ENCODE peak calls at places on chromosomes 7 and 10, in eight cellular contexts. Z, Q, H, L, O, X, D and W are unnamed samples.

GRCh38 chr10:86265236-86265876 is 101.2 kb downstream of the GRID1 start:
- DNase-seq in Z (no peak), Q (no peak), H (peak; percentile 24), L (no peak), O (no peak), X (no peak), D (no peak), W (no peak)

GRCh38 chr10:43683451-43684197 is 34.9 kb upstream of the ZNF32 start:
- DNase-seq in Z (no peak), Q (no peak), H (no peak), L (peak; percentile 37), O (no peak), X (no peak), D (peak; percentile 52), W (no peak)

GRCh38 chr10:121112618-121113384 is 261.6 kb downstream of the WDR11 start:
- DNase-seq in Z (no peak), Q (no peak), H (no peak), L (no peak), O (no peak), X (peak; percentile 40), D (no peak), W (no peak)

GRCh38 chr7:98227939-98228338 is 16.7 kb downstream of the BHLHA15 start:
- DNase-seq in Z (no peak), Q (no peak), H (no peak), L (no peak), O (no peak), X (no peak), D (no peak), W (no peak)

GRCh38 chr7:132255898-132256297 is 320.4 kb downstream of the PLXNA4 start:
- DNase-seq in Z (no peak), Q (no peak), H (no peak), L (peak; percentile 70), O (no peak), X (peak; percentile 61), D (no peak), W (no peak)

GRCh38 chr10:43225787-43226153 is 41.1 kb downstream of the RASGEF1A start:
- DNase-seq in Z (peak; percentile 11), Q (peak; percentile 10), H (no peak), L (no peak), O (no peak), X (peak; percentile 88), D (no peak), W (peak; percentile 45)

GRCh38 chr7:24851791-24852190 is 94.5 kb upstream of the GSDME start:
- DNase-seq in Z (no peak), Q (no peak), H (no peak), L (no peak), O (peak; percentile 10), X (no peak), D (peak; percentile 17), W (no peak)

GRCh38 chr7:6435486-6436384 is 12.0 kb downstream of the DAGLB start:
- DNase-seq in Z (peak; percentile 90), Q (peak; percentile 83), H (peak; percentile 87), L (peak; percentile 85), O (peak; percentile 95), X (peak; percentile 75), D (peak; percentile 86), W (peak; percentile 89)

GRCh38 chr7:44796034-44796503 is 412 bp upstream of the PPIA start:
- DNase-seq in Z (no peak), Q (no peak), H (no peak), L (peak; percentile 59), O (peak; percentile 64), X (peak; percentile 62), D (no peak), W (no peak)

GRCh38 chr10:71357792-71358265 is 38.8 kb downstream of the SLC29A3 start:
- DNase-seq in Z (no peak), Q (peak; percentile 82), H (no peak), L (peak; percentile 13), O (no peak), X (peak; percentile 29), D (no peak), W (no peak)

GRCh38 chr10:30701471-30702173 is 72.1 kb upstream of the LYZL2 start:
- DNase-seq in Z (peak; percentile 29), Q (peak; percentile 24), H (no peak), L (no peak), O (no peak), X (peak; percentile 12), D (peak; percentile 82), W (peak; percentile 79)

GRCh38 chr7:140478361-140479061 is 794 bp downstream of the MKRN1 start:
- DNase-seq in Z (peak; percentile 48), Q (peak; percentile 43), H (peak; percentile 71), L (peak; percentile 71), O (peak; percentile 39), X (peak; percentile 52), D (peak; percentile 54), W (no peak)

GRCh38 chr10:109726473-109726872 is 196.8 kb downstream of the XPNPEP1 start:
- DNase-seq in Z (no peak), Q (no peak), H (no peak), L (no peak), O (no peak), X (no peak), D (no peak), W (no peak)

GRCh38 chr10:62779487-62780248 is 24.9 kb upstream of the ADO start:
- DNase-seq in Z (peak; percentile 27), Q (no peak), H (no peak), L (no peak), O (no peak), X (peak; percentile 11), D (peak; percentile 46), W (peak; percentile 85)

GRCh38 chr10:109933984-109934565 is 10.8 kb upstream of the XPNPEP1 start:
- DNase-seq in Z (no peak), Q (no peak), H (no peak), L (no peak), O (no peak), X (no peak), D (peak; percentile 50), W (peak; percentile 32)

GRCh38 chr10:96880575-96880974 is 48.5 kb downstream of the LCOR start:
- DNase-seq in Z (no peak), Q (no peak), H (no peak), L (no peak), O (no peak), X (no peak), D (no peak), W (no peak)

GRCh38 chr10:112349521-112350085 is 24.3 kb upstream of the ACSL5 start:
- DNase-seq in Z (no peak), Q (no peak), H (no peak), L (no peak), O (no peak), X (no peak), D (no peak), W (no peak)

DNA sequence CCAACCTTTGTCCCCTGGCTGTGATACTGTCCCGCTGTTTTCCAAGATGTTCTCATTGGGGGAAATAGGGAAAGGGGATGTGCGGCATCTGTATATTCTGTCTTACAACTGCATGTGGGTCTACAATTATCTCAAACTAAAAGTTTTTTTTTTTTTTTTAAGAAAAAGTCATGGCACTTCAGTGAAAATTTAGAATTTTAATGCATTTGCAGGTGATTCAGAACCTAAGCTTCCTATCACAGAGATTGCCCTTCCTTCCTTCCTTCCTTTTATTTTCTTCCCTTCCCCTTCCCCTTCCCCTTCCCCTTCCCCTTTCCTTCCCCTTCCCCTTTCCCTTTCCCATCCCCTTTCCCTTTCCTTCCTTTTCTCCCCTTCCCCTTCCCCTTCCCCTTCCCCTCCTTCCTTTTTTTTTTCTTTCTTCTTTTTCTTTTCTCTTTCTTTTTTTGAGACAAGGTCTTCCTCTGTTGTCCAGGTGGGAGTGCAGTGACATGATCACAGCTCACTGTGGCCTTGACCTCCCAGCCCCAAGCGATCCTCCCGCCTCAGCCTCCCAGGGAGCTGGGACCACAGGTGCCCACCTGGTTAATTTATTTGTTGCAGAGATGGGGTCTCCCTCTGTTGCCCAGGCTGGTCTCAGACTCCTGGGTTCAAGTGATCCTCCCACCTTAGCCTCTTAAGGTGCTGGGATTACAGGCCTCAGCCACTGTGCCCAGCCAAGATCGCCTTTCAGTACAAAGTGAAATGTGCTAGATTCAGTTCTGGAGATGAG is 32.0 kb downstream of the JAKMIP3 start:
- DNase-seq in Z (no peak), Q (no peak), H (no peak), L (no peak), O (no peak), X (no peak), D (no peak), W (no peak)
- H3K27ac ChIP-seq in Z (no peak overlapping the region), Q (no peak overlapping the region), H (no peak overlapping the region), L (no peak overlapping the region), O (peak overlapping the region; percentile 74), X (no peak overlapping the region), D (no peak overlapping the region), W (no peak overlapping the region)

GRCh38 chr10:67608001-67608400 is 88.0 kb downstream of the CTNNA3 start:
- DNase-seq in Z (no peak), Q (no peak), H (no peak), L (no peak), O (no peak), X (no peak), D (no peak), W (no peak)
- H3K4me1 ChIP-seq in Z (no peaks in the 10 kb centered on the region), Q (no peaks in the 10 kb centered on the region), H (no peaks in the 10 kb centered on the region), L (peaks cover 10% of the 10 kb centered on the region), O (peaks cover 22% of the 10 kb centered on the region), X (no peaks in the 10 kb centered on the region), D (peaks cover 4% of the 10 kb centered on the region), W (peaks cover 15% of the 10 kb centered on the region)

DNA sequence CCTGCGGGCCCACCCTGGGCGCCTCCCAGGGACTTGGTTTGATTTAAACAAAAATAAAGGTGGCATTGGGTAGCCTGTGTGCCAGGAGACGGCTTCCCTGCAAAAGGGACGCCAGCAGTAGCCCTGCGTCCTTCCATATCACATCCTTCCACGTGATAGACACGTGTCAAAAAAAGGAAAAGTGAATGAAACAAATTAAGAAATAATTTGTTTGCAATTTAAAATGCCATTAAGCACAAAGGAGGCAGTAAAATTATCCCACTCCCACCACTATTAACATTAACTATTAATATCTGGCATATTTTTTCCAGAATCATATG is 7.6 kb downstream of the TACR2 start:
- DNase-seq in Z (no peak), Q (no peak), H (no peak), L (no peak), O (no peak), X (no peak), D (no peak), W (no peak)
- H3K27ac ChIP-seq in Z (peak overlapping the region; percentile 90), Q (peak overlapping the region; percentile 99), H (peak overlapping the region; percentile 83), L (no peak overlapping the region), O (peak overlapping the region; percentile 85), X (peak overlapping the region; percentile 85), D (no peak overlapping the region), W (peak overlapping the region; percentile 64)

DNA sequence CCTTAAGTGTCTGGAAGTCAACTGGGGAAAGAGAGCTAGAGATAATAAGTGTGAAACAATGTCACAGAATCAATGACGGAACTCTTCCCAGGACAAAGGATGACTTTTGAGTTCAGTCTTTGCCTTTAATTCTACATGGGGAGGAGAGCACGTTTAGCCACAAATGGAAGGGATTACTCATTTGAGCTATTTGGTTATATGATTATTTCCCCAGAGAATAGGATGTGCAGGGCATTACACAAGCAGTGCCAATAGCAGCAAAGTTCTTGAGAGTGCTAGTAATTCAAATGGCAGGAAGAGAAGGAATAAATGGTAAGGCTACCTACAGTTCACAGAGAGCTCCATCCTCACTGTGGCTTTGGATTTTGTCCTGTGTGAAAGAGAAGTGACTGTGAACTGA is 6.0 kb downstream of the EGFR start:
- DNase-seq in Z (no peak), Q (no peak), H (no peak), L (no peak), O (no peak), X (no peak), D (no peak), W (no peak)
- H3K4me1 ChIP-seq in Z (no peaks in the 10 kb centered on the region), Q (no peaks in the 10 kb centered on the region), H (peaks cover 44% of the 10 kb centered on the region), L (no peaks in the 10 kb centered on the region), O (peaks cover 88% of the 10 kb centered on the region), X (no peaks in the 10 kb centered on the region), D (no peaks in the 10 kb centered on the region), W (no peaks in the 10 kb centered on the region)